ENCODE peak calls at places on chromosomes 13 and 19, in eight cellular contexts. One of them, this sample, is unnamed.
A peak's percentile ranks its signal among the peaks of the same experiment; 100 is the strongest.

GRCh38 chr19:7595466-7596133 is at the start of gene CAMSAP3:
- DNase-seq in BJ: peak; percentile 5
- DNase-seq in fibroblast of mammary gland: peak; percentile 14
- DNase-seq in K562: peak; percentile 92
- DNase-seq in Karpas-422: peak; percentile 47
- DNase-seq in left lung: peak; percentile 86
- DNase-seq in PC-3: peak; percentile 73
- DNase-seq in thoracic aorta: no peak
- DNase-seq in this sample: no peak

GRCh38 chr19:32748497-32748896 is 28.9 kb downstream of the TDRD12 start:
- DNase-seq in BJ: no peak
- DNase-seq in fibroblast of mammary gland: no peak
- DNase-seq in K562: peak; percentile 51
- DNase-seq in Karpas-422: peak; percentile 81
- DNase-seq in left lung: no peak
- DNase-seq in PC-3: peak; percentile 4
- DNase-seq in thoracic aorta: no peak
- DNase-seq in this sample: no peak

GRCh38 chr19:8054169-8054568 is 1.6 kb downstream of the CCL25 start:
- DNase-seq in BJ: no peak
- DNase-seq in fibroblast of mammary gland: no peak
- DNase-seq in K562: no peak
- DNase-seq in Karpas-422: no peak
- DNase-seq in left lung: no peak
- DNase-seq in PC-3: no peak
- DNase-seq in thoracic aorta: no peak
- DNase-seq in this sample: no peak

GRCh38 chr13:112802808-112803207 is 113.0 kb downstream of the ATP11A start:
- DNase-seq in BJ: no peak
- DNase-seq in fibroblast of mammary gland: no peak
- DNase-seq in K562: no peak
- DNase-seq in Karpas-422: no peak
- DNase-seq in left lung: no peak
- DNase-seq in PC-3: no peak
- DNase-seq in thoracic aorta: no peak
- DNase-seq in this sample: no peak

GRCh38 chr19:46239193-46239767 is 9.7 kb downstream of the IGFL1 start:
- DNase-seq in BJ: no peak
- DNase-seq in fibroblast of mammary gland: no peak
- DNase-seq in K562: no peak
- DNase-seq in Karpas-422: no peak
- DNase-seq in left lung: no peak
- DNase-seq in PC-3: no peak
- DNase-seq in thoracic aorta: no peak
- DNase-seq in this sample: no peak

GRCh38 chr19:34306824-34307223 is 52.5 kb downstream of the GARRE1 start:
- DNase-seq in BJ: no peak
- DNase-seq in fibroblast of mammary gland: no peak
- DNase-seq in K562: no peak
- DNase-seq in Karpas-422: no peak
- DNase-seq in left lung: no peak
- DNase-seq in PC-3: no peak
- DNase-seq in thoracic aorta: no peak
- DNase-seq in this sample: no peak

GRCh38 chr19:17347877-17348276 is 10.5 kb downstream of the GTPBP3 start:
- DNase-seq in BJ: no peak
- DNase-seq in fibroblast of mammary gland: no peak
- DNase-seq in K562: no peak
- DNase-seq in Karpas-422: no peak
- DNase-seq in left lung: no peak
- DNase-seq in PC-3: no peak
- DNase-seq in thoracic aorta: no peak
- DNase-seq in this sample: no peak

GRCh38 chr13:41222259-41222852 is 28.0 kb upstream of the KBTBD7 start:
- DNase-seq in BJ: no peak
- DNase-seq in fibroblast of mammary gland: peak; percentile 64
- DNase-seq in K562: peak; percentile 59
- DNase-seq in Karpas-422: peak; percentile 83
- DNase-seq in left lung: no peak
- DNase-seq in PC-3: peak; percentile 72
- DNase-seq in thoracic aorta: no peak
- DNase-seq in this sample: no peak

GRCh38 chr13:31213681-31214289 is 14.0 kb downstream of the B3GLCT start:
- DNase-seq in BJ: no peak
- DNase-seq in fibroblast of mammary gland: no peak
- DNase-seq in K562: no peak
- DNase-seq in Karpas-422: no peak
- DNase-seq in left lung: no peak
- DNase-seq in PC-3: no peak
- DNase-seq in thoracic aorta: no peak
- DNase-seq in this sample: no peak

GRCh38 chr13:46562152-46562551 is 9.2 kb downstream of the LRCH1 start:
- DNase-seq in BJ: no peak
- DNase-seq in fibroblast of mammary gland: no peak
- DNase-seq in K562: no peak
- DNase-seq in Karpas-422: no peak
- DNase-seq in left lung: no peak
- DNase-seq in PC-3: no peak
- DNase-seq in thoracic aorta: no peak
- DNase-seq in this sample: no peak

GRCh38 chr13:45695198-45695730 is 6.9 kb upstream of the CBY2 start:
- DNase-seq in BJ: no peak
- DNase-seq in fibroblast of mammary gland: peak; percentile 18
- DNase-seq in K562: no peak
- DNase-seq in Karpas-422: no peak
- DNase-seq in left lung: no peak
- DNase-seq in PC-3: no peak
- DNase-seq in thoracic aorta: no peak
- DNase-seq in this sample: no peak

GRCh38 chr19:18193388-18194207 is 580 bp downstream of the MPV17L2 start:
- DNase-seq in BJ: no peak
- DNase-seq in fibroblast of mammary gland: peak; percentile 8
- DNase-seq in K562: peak; percentile 51
- DNase-seq in Karpas-422: peak; percentile 60
- DNase-seq in left lung: no peak
- DNase-seq in PC-3: peak; percentile 24
- DNase-seq in thoracic aorta: no peak
- DNase-seq in this sample: no peak

GRCh38 chr19:55276720-55277430 is 3.0 kb downstream of the HSPBP1 start:
- DNase-seq in BJ: no peak
- DNase-seq in fibroblast of mammary gland: no peak
- DNase-seq in K562: no peak
- DNase-seq in Karpas-422: peak; percentile 84
- DNase-seq in left lung: peak; percentile 60
- DNase-seq in PC-3: no peak
- DNase-seq in thoracic aorta: no peak
- DNase-seq in this sample: no peak

GRCh38 chr13:39516140-39516539 is 86.9 kb downstream of the LHFPL6 start:
- DNase-seq in BJ: no peak
- DNase-seq in fibroblast of mammary gland: no peak
- DNase-seq in K562: no peak
- DNase-seq in Karpas-422: no peak
- DNase-seq in left lung: no peak
- DNase-seq in PC-3: no peak
- DNase-seq in thoracic aorta: no peak
- DNase-seq in this sample: no peak

GRCh38 chr13:106491463-106491862 is 44.0 kb downstream of the EFNB2 start:
- DNase-seq in BJ: no peak
- DNase-seq in fibroblast of mammary gland: no peak
- DNase-seq in K562: no peak
- DNase-seq in Karpas-422: no peak
- DNase-seq in left lung: no peak
- DNase-seq in PC-3: no peak
- DNase-seq in thoracic aorta: no peak
- DNase-seq in this sample: no peak

GRCh38 chr19:13503570-13504235 is 2.6 kb downstream of the CACNA1A start:
- DNase-seq in BJ: no peak
- DNase-seq in fibroblast of mammary gland: no peak
- DNase-seq in K562: no peak
- DNase-seq in Karpas-422: no peak
- DNase-seq in left lung: no peak
- DNase-seq in PC-3: no peak
- DNase-seq in thoracic aorta: no peak
- DNase-seq in this sample: no peak

GRCh38 chr13:101916108-101916757 is 463.8 kb downstream of the ITGBL1 start:
- DNase-seq in BJ: no peak
- DNase-seq in fibroblast of mammary gland: peak; percentile 34
- DNase-seq in K562: no peak
- DNase-seq in Karpas-422: no peak
- DNase-seq in left lung: peak; percentile 69
- DNase-seq in PC-3: no peak
- DNase-seq in thoracic aorta: no peak
- DNase-seq in this sample: no peak

GRCh38 chr13:30774214-30774730 is 38.9 kb downstream of the ALOX5AP start:
- DNase-seq in BJ: no peak
- DNase-seq in fibroblast of mammary gland: no peak
- DNase-seq in K562: no peak
- DNase-seq in Karpas-422: no peak
- DNase-seq in left lung: no peak
- DNase-seq in PC-3: no peak
- DNase-seq in thoracic aorta: no peak
- DNase-seq in this sample: no peak

GRCh38 chr19:17234911-17235617 is 9.0 kb downstream of the OCEL1 start:
- DNase-seq in BJ: no peak
- DNase-seq in fibroblast of mammary gland: peak; percentile 48
- DNase-seq in K562: peak; percentile 77
- DNase-seq in Karpas-422: peak; percentile 87
- DNase-seq in left lung: peak; percentile 89
- DNase-seq in PC-3: peak; percentile 46
- DNase-seq in thoracic aorta: no peak
- DNase-seq in this sample: no peak

DNA sequence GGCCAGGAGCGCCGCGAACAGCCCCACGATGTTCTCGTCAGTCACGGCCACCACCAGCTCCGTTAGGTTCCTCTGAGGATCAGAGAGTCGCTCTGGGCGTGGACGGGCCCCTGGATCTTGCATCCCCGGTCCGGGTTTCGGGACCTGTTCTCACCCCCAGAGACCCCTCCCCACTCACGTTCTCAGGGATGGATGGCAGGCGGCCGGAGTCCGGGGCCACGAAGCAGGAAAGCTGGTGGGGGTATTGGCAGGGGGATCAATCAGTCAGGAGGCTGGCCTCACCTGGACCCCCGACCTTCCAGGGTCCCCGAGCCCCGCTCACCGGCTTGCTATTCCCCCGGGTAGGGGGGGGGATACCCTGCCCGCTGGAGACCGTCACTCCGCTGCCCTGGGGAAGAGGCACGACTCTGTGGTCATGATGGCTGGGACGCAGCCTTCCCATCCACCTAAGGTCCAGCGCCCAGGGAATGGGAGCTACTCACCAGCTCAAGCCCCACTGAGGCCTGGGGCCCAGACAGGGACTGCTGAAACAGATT is 4.6 kb downstream of the DENND1C start:
- DNase-seq in BJ: no peak
- DNase-seq in fibroblast of mammary gland: no peak
- DNase-seq in K562: no peak
- DNase-seq in Karpas-422: no peak
- DNase-seq in left lung: no peak
- DNase-seq in PC-3: no peak
- DNase-seq in thoracic aorta: no peak
- DNase-seq in this sample: no peak
- H3K4me3 ChIP-seq in BJ: peak overlapping the region; percentile 14
- H3K4me3 ChIP-seq in fibroblast of mammary gland: no peak overlapping the region
- H3K4me3 ChIP-seq in K562: no peak overlapping the region
- H3K4me3 ChIP-seq in Karpas-422: no peak overlapping the region
- H3K4me3 ChIP-seq in left lung: peak overlapping the region; percentile 9
- H3K4me3 ChIP-seq in PC-3: no peak overlapping the region
- H3K4me3 ChIP-seq in thoracic aorta: peak overlapping the region; percentile 12
- H3K4me3 ChIP-seq in this sample: no peak overlapping the region

DNA sequence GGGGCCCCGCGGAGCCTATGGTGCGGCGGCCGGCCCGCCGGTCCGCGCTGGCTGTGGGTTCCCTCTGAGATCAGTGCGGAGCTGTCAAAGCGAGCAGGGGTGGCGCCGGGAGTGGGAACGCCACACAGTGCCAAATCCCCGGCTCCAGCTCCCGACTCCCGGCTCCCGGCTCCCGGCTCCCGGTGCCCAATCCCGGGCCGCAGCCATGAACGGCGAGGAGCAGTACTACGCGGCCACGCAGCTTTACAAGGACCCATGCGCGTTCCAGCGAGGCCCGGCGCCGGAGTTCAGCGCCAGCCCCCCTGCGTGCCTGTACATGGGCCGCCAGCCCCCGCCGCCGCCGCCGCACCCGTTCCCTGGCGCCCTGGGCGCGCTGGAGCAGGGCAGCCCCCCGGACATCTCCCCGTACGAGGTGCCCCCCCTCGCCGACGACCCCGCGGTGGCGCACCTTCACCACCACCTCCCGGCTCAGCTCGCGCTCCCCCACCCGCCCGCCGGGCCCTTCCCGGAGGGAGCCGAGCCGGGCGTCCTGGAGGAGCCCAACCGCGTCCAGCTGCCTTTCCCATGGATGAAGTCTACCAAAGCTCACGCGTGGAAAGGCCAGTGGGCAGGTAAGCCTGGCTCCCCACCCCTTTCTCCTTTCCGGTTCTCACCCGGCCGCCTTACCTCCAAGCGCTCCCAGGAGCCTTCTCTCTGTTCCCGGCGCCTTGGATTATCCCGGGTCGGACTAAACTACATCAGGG is at the start of gene PDX1:
- DNase-seq in BJ: no peak
- DNase-seq in fibroblast of mammary gland: no peak
- DNase-seq in K562: no peak
- DNase-seq in Karpas-422: no peak
- DNase-seq in left lung: peak; percentile 84
- DNase-seq in PC-3: peak; percentile 37
- DNase-seq in thoracic aorta: no peak
- DNase-seq in this sample: no peak
- H3K4me3 ChIP-seq in BJ: peak within 1 kb of the TSS; percentile 28
- H3K4me3 ChIP-seq in fibroblast of mammary gland: no peak within 1 kb of the TSS
- H3K4me3 ChIP-seq in K562: no peak within 1 kb of the TSS
- H3K4me3 ChIP-seq in Karpas-422: no peak within 1 kb of the TSS
- H3K4me3 ChIP-seq in left lung: no peak within 1 kb of the TSS
- H3K4me3 ChIP-seq in PC-3: peak within 1 kb of the TSS; percentile 76
- H3K4me3 ChIP-seq in thoracic aorta: peak within 1 kb of the TSS; percentile 67
- H3K4me3 ChIP-seq in this sample: peak within 1 kb of the TSS; percentile 34

GRCh38 chr19:41218249-41218614 is 791 bp upstream of the AXL start:
- DNase-seq in BJ: no peak
- DNase-seq in fibroblast of mammary gland: no peak
- DNase-seq in K562: no peak
- DNase-seq in Karpas-422: no peak
- DNase-seq in left lung: no peak
- DNase-seq in PC-3: no peak
- DNase-seq in thoracic aorta: no peak
- DNase-seq in this sample: no peak
- H3K4me3 ChIP-seq in BJ: peak overlapping the region; percentile 83
- H3K4me3 ChIP-seq in fibroblast of mammary gland: peak overlapping the region; percentile 94
- H3K4me3 ChIP-seq in K562: no peak overlapping the region
- H3K4me3 ChIP-seq in Karpas-422: no peak overlapping the region
- H3K4me3 ChIP-seq in left lung: no peak overlapping the region
- H3K4me3 ChIP-seq in PC-3: peak overlapping the region; percentile 88
- H3K4me3 ChIP-seq in thoracic aorta: peak overlapping the region; percentile 85
- H3K4me3 ChIP-seq in this sample: no peak overlapping the region

DNA sequence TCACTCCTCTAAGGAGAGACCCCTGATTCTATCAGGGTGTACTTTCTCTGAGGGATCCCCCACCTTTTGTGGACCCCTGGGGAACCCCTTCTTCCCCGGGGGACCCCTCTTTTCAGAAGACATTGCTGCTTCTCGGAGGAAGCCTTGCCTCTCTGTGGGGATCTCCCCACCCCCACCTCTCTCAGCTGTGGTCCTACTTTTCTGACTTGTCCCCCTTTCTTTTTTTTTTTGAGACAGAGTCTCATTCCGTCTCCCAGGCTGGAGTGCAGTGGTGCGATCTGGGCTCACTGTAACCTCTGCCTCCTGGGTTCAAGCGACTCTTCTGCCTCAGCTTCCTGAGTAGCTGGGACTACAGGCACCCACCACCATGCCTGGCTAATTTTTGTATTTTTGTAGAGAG is 18.4 kb upstream of the GATAD2A start:
- DNase-seq in BJ: no peak
- DNase-seq in fibroblast of mammary gland: no peak
- DNase-seq in K562: no peak
- DNase-seq in Karpas-422: no peak
- DNase-seq in left lung: no peak
- DNase-seq in PC-3: no peak
- DNase-seq in thoracic aorta: no peak
- DNase-seq in this sample: no peak
- H3K4me3 ChIP-seq in BJ: peak overlapping the region; percentile 85
- H3K4me3 ChIP-seq in fibroblast of mammary gland: peak overlapping the region; percentile 80
- H3K4me3 ChIP-seq in K562: peak overlapping the region; percentile 96
- H3K4me3 ChIP-seq in Karpas-422: peak overlapping the region; percentile 98
- H3K4me3 ChIP-seq in left lung: peak overlapping the region; percentile 78
- H3K4me3 ChIP-seq in PC-3: peak overlapping the region; percentile 100
- H3K4me3 ChIP-seq in thoracic aorta: peak overlapping the region; percentile 88
- H3K4me3 ChIP-seq in this sample: peak overlapping the region; percentile 79

This sample was measured in AG09309.